ENCODE peak calls at places on chromosomes 5 and 9, in nine cellular contexts. One of them, this sample, is unnamed. For H3K9me3, the result is how much of the 10 kb centered on the place peaks cover.

GRCh38 chr5:99033014-99033931 is 104.5 kb upstream of the CHD1 start:
- DNase-seq in CD8-positive, alpha-beta memory T cell: no peak
- DNase-seq in heart left ventricle: no peak
- DNase-seq in breast epithelium: no peak
- DNase-seq in left ventricle myocardium inferior: no peak
- DNase-seq in effector memory CD4-positive, alpha-beta T cell: no peak
- DNase-seq in aorta: no peak
- DNase-seq in Peyer's patch: no peak
- DNase-seq in osteoblast: no peak
- DNase-seq in this sample: no peak

GRCh38 chr5:136194611-136195010 is 1.6 kb upstream of the SMIM32 start:
- DNase-seq in osteoblast: no peak
- DNase-seq in effector memory CD4-positive, alpha-beta T cell: no peak
- DNase-seq in Peyer's patch: no peak
- DNase-seq in aorta: no peak
- DNase-seq in breast epithelium: no peak
- DNase-seq in CD8-positive, alpha-beta memory T cell: no peak
- DNase-seq in heart left ventricle: no peak
- DNase-seq in left ventricle myocardium inferior: no peak
- DNase-seq in this sample: no peak

GRCh38 chr5:98605010-98605425 is 168.4 kb upstream of the RGMB start:
- DNase-seq in osteoblast: no peak
- DNase-seq in breast epithelium: no peak
- DNase-seq in aorta: no peak
- DNase-seq in Peyer's patch: no peak
- DNase-seq in CD8-positive, alpha-beta memory T cell: no peak
- DNase-seq in heart left ventricle: no peak
- DNase-seq in left ventricle myocardium inferior: no peak
- DNase-seq in effector memory CD4-positive, alpha-beta T cell: no peak
- DNase-seq in this sample: no peak

GRCh38 chr9:125361837-125362531 is 100.4 kb downstream of the GAPVD1 start:
- DNase-seq in Peyer's patch: no peak
- DNase-seq in osteoblast: peak
- DNase-seq in aorta: no peak
- DNase-seq in breast epithelium: no peak
- DNase-seq in CD8-positive, alpha-beta memory T cell: no peak
- DNase-seq in heart left ventricle: no peak
- DNase-seq in left ventricle myocardium inferior: no peak
- DNase-seq in effector memory CD4-positive, alpha-beta T cell: no peak
- DNase-seq in this sample: no peak

GRCh38 chr9:101235105-101235866 is 149.5 kb downstream of the BAAT start:
- DNase-seq in CD8-positive, alpha-beta memory T cell: no peak
- DNase-seq in aorta: no peak
- DNase-seq in Peyer's patch: no peak
- DNase-seq in breast epithelium: no peak
- DNase-seq in heart left ventricle: no peak
- DNase-seq in left ventricle myocardium inferior: no peak
- DNase-seq in effector memory CD4-positive, alpha-beta T cell: no peak
- DNase-seq in osteoblast: no peak
- DNase-seq in this sample: no peak

GRCh38 chr5:78544531-78545200 is 103.9 kb downstream of the LHFPL2 start:
- DNase-seq in heart left ventricle: no peak
- DNase-seq in osteoblast: no peak
- DNase-seq in CD8-positive, alpha-beta memory T cell: no peak
- DNase-seq in left ventricle myocardium inferior: no peak
- DNase-seq in breast epithelium: no peak
- DNase-seq in aorta: no peak
- DNase-seq in Peyer's patch: peak
- DNase-seq in effector memory CD4-positive, alpha-beta T cell: no peak
- DNase-seq in this sample: no peak

GRCh38 chr5:54514841-54515432 is 2.6 kb upstream of the SNX18 start:
- DNase-seq in breast epithelium: no peak
- DNase-seq in effector memory CD4-positive, alpha-beta T cell: no peak
- DNase-seq in CD8-positive, alpha-beta memory T cell: no peak
- DNase-seq in left ventricle myocardium inferior: no peak
- DNase-seq in osteoblast: peak
- DNase-seq in Peyer's patch: no peak
- DNase-seq in aorta: no peak
- DNase-seq in heart left ventricle: no peak
- DNase-seq in this sample: no peak

GRCh38 chr5:53825926-53826325 is 265.5 kb downstream of the NDUFS4 start:
- DNase-seq in Peyer's patch: no peak
- DNase-seq in effector memory CD4-positive, alpha-beta T cell: no peak
- DNase-seq in osteoblast: no peak
- DNase-seq in breast epithelium: no peak
- DNase-seq in left ventricle myocardium inferior: no peak
- DNase-seq in CD8-positive, alpha-beta memory T cell: no peak
- DNase-seq in aorta: no peak
- DNase-seq in heart left ventricle: no peak
- DNase-seq in this sample: no peak

GRCh38 chr5:51651889-51652288 is 268.6 kb downstream of the ISL1 start:
- DNase-seq in Peyer's patch: no peak
- DNase-seq in aorta: no peak
- DNase-seq in osteoblast: no peak
- DNase-seq in CD8-positive, alpha-beta memory T cell: no peak
- DNase-seq in breast epithelium: no peak
- DNase-seq in left ventricle myocardium inferior: no peak
- DNase-seq in heart left ventricle: no peak
- DNase-seq in effector memory CD4-positive, alpha-beta T cell: no peak
- DNase-seq in this sample: no peak

GRCh38 chr9:124947727-124948391 is 7.0 kb upstream of the GOLGA1 start:
- DNase-seq in CD8-positive, alpha-beta memory T cell: no peak
- DNase-seq in breast epithelium: no peak
- DNase-seq in left ventricle myocardium inferior: no peak
- DNase-seq in effector memory CD4-positive, alpha-beta T cell: no peak
- DNase-seq in heart left ventricle: no peak
- DNase-seq in osteoblast: no peak
- DNase-seq in Peyer's patch: no peak
- DNase-seq in aorta: no peak
- DNase-seq in this sample: peak

GRCh38 chr5:65791721-65792698 is 70.0 kb downstream of the NLN start:
- DNase-seq in left ventricle myocardium inferior: no peak
- DNase-seq in breast epithelium: no peak
- DNase-seq in aorta: no peak
- DNase-seq in Peyer's patch: no peak
- DNase-seq in heart left ventricle: no peak
- DNase-seq in osteoblast: peak
- DNase-seq in effector memory CD4-positive, alpha-beta T cell: no peak
- DNase-seq in CD8-positive, alpha-beta memory T cell: no peak
- DNase-seq in this sample: no peak

GRCh38 chr9:126165755-126166154 is 160.9 kb upstream of the MVB12B start:
- DNase-seq in breast epithelium: no peak
- DNase-seq in CD8-positive, alpha-beta memory T cell: no peak
- DNase-seq in Peyer's patch: no peak
- DNase-seq in heart left ventricle: no peak
- DNase-seq in effector memory CD4-positive, alpha-beta T cell: no peak
- DNase-seq in left ventricle myocardium inferior: no peak
- DNase-seq in osteoblast: no peak
- DNase-seq in aorta: no peak
- DNase-seq in this sample: no peak

DNA sequence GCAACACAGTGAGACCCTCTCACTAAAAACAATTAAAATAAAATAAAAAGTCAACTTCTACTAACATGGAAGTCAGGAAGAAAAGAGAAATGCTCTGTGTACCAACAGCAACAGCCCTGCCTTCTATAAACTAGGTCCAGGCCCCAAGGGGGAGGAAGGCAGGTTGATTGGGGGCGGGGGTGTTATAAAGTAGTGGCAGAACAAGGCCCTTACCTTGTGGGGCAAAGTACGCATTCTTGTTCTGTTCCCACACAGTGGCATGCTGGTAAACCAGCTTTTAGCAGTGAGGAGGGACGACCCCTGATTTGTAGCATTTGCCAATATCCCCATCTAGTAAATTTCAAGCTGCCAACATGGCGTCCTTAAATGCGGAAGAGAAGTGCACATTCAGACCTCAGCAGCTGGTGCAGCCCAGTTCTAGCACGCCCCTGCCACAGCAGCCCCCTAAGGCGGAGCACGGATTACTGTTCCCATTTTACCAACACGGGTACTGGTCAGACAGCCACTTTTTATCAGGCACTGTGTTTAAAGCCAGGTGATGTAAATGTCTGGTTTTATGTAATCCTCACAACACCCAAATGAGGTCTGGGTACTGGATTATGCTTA is 69.5 kb downstream of the GTF3C4 start:
- DNase-seq in Peyer's patch: no peak
- DNase-seq in left ventricle myocardium inferior: no peak
- DNase-seq in heart left ventricle: no peak
- DNase-seq in osteoblast: no peak
- DNase-seq in effector memory CD4-positive, alpha-beta T cell: no peak
- DNase-seq in aorta: peak
- DNase-seq in breast epithelium: no peak
- DNase-seq in CD8-positive, alpha-beta memory T cell: no peak
- DNase-seq in this sample: no peak
- H3K27ac ChIP-seq in Peyer's patch: no peak
- H3K27ac ChIP-seq in left ventricle myocardium inferior: no peak
- H3K27ac ChIP-seq in heart left ventricle: no peak
- H3K27ac ChIP-seq in osteoblast: no peak
- H3K27ac ChIP-seq in effector memory CD4-positive, alpha-beta T cell: no peak
- H3K27ac ChIP-seq in aorta: no peak
- H3K27ac ChIP-seq in breast epithelium: no peak
- H3K27ac ChIP-seq in CD8-positive, alpha-beta memory T cell: no peak
- H3K27ac ChIP-seq in this sample: no peak

DNA sequence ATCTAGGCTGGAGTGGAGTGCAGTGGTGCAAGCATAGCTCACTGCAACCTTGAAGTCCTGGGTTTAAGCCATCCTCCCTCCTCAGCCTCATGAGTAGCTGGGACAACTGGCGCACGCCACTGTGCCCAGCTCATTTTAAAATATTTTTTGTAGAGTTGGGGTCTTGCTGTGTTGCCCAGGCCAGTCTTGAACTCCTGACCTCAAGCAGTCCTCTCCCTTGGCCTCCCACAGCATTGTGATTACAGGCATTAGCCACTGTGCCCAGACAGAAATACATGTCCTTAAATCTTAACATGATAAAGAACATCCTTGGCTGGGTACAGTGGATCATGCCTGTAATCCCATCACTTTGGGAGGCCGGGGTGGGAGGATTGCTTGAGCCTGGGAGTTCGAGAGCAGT is 6.7 kb downstream of the ZNF483 start:
- DNase-seq in CD8-positive, alpha-beta memory T cell: no peak
- DNase-seq in effector memory CD4-positive, alpha-beta T cell: no peak
- DNase-seq in osteoblast: no peak
- DNase-seq in aorta: no peak
- DNase-seq in breast epithelium: no peak
- DNase-seq in Peyer's patch: no peak
- DNase-seq in heart left ventricle: no peak
- DNase-seq in left ventricle myocardium inferior: no peak
- DNase-seq in this sample: no peak
- H3K9me3 ChIP-seq in CD8-positive, alpha-beta memory T cell: under half
- H3K9me3 ChIP-seq in effector memory CD4-positive, alpha-beta T cell: under half
- H3K9me3 ChIP-seq in osteoblast: under half
- H3K9me3 ChIP-seq in aorta: under half
- H3K9me3 ChIP-seq in breast epithelium: under half
- H3K9me3 ChIP-seq in Peyer's patch: under half
- H3K9me3 ChIP-seq in heart left ventricle: under half
- H3K9me3 ChIP-seq in left ventricle myocardium inferior: under half
- H3K9me3 ChIP-seq in this sample: under half

GRCh38 chr5:42404366-42404765 is 18.9 kb upstream of the GHR start:
- DNase-seq in aorta: no peak
- DNase-seq in Peyer's patch: no peak
- DNase-seq in left ventricle myocardium inferior: no peak
- DNase-seq in heart left ventricle: no peak
- DNase-seq in CD8-positive, alpha-beta memory T cell: no peak
- DNase-seq in osteoblast: no peak
- DNase-seq in effector memory CD4-positive, alpha-beta T cell: no peak
- DNase-seq in breast epithelium: no peak
- DNase-seq in this sample: no peak

GRCh38 chr5:42403236-42403635 is 20.0 kb upstream of the GHR start:
- DNase-seq in osteoblast: no peak
- DNase-seq in heart left ventricle: no peak
- DNase-seq in effector memory CD4-positive, alpha-beta T cell: no peak
- DNase-seq in Peyer's patch: no peak
- DNase-seq in aorta: no peak
- DNase-seq in CD8-positive, alpha-beta memory T cell: no peak
- DNase-seq in breast epithelium: no peak
- DNase-seq in left ventricle myocardium inferior: no peak
- DNase-seq in this sample: no peak

GRCh38 chr5:42399702-42400101 is 23.5 kb upstream of the GHR start:
- DNase-seq in heart left ventricle: no peak
- DNase-seq in Peyer's patch: no peak
- DNase-seq in CD8-positive, alpha-beta memory T cell: no peak
- DNase-seq in left ventricle myocardium inferior: no peak
- DNase-seq in aorta: no peak
- DNase-seq in osteoblast: no peak
- DNase-seq in breast epithelium: no peak
- DNase-seq in effector memory CD4-positive, alpha-beta T cell: no peak
- DNase-seq in this sample: no peak

GRCh38 chr5:42397267-42397666 is 26.0 kb upstream of the GHR start:
- DNase-seq in left ventricle myocardium inferior: peak
- DNase-seq in effector memory CD4-positive, alpha-beta T cell: no peak
- DNase-seq in Peyer's patch: no peak
- DNase-seq in breast epithelium: no peak
- DNase-seq in CD8-positive, alpha-beta memory T cell: no peak
- DNase-seq in heart left ventricle: peak
- DNase-seq in osteoblast: no peak
- DNase-seq in aorta: no peak
- DNase-seq in this sample: no peak

DNA sequence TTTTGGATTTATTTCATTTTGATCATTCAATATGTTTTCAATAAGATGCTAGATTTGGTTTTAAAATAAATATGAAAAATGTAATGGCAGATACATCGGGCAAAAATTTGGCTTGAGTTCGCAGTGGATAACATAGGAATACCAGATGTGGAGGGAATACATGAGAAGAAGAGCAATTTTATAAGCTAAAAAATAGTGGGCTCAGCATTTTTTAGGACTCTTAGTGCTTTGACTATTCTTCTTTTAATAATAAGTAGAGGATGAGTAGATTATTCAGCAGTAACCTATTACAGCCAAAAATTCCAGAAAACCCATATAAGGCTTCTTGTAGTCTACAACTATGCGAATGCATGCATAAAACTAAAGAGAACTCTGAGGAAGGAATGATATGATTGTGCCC is 22.8 kb upstream of the GHR start:
- DNase-seq in breast epithelium: no peak
- DNase-seq in Peyer's patch: no peak
- DNase-seq in left ventricle myocardium inferior: no peak
- DNase-seq in heart left ventricle: no peak
- DNase-seq in osteoblast: no peak
- DNase-seq in aorta: no peak
- DNase-seq in CD8-positive, alpha-beta memory T cell: no peak
- DNase-seq in effector memory CD4-positive, alpha-beta T cell: no peak
- DNase-seq in this sample: no peak
- H3K27ac ChIP-seq in breast epithelium: no peak
- H3K27ac ChIP-seq in Peyer's patch: no peak
- H3K27ac ChIP-seq in left ventricle myocardium inferior: no peak
- H3K27ac ChIP-seq in heart left ventricle: no peak
- H3K27ac ChIP-seq in osteoblast: no peak
- H3K27ac ChIP-seq in aorta: no peak
- H3K27ac ChIP-seq in CD8-positive, alpha-beta memory T cell: no peak
- H3K27ac ChIP-seq in effector memory CD4-positive, alpha-beta T cell: no peak
- H3K27ac ChIP-seq in this sample: no peak

DNA sequence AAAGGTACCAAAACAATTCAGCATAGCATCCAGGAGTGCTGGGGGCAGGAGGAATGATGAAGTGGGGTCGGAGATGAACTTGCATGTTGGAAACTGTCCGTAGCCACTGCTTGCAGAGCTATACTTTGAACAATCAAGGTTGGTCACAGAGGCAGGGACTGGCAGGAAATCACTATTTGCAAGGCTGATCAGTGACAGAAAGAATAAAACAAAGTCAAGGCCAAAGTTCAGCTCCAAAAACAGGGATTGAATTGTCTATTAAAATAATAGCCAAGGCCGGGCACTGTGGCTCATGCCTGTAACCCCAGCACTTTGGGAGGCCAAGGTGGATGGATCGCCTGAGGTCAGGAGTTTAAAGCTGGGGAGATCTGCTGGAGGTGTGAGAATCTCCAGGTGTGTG is 18.7 kb upstream of the SPRY4 start:
- DNase-seq in heart left ventricle: no peak
- DNase-seq in aorta: no peak
- DNase-seq in breast epithelium: no peak
- DNase-seq in left ventricle myocardium inferior: no peak
- DNase-seq in osteoblast: no peak
- DNase-seq in CD8-positive, alpha-beta memory T cell: no peak
- DNase-seq in effector memory CD4-positive, alpha-beta T cell: no peak
- DNase-seq in Peyer's patch: no peak
- DNase-seq in this sample: no peak
- H3K9me3 ChIP-seq in heart left ventricle: under half
- H3K9me3 ChIP-seq in aorta: under half
- H3K9me3 ChIP-seq in breast epithelium: under half
- H3K9me3 ChIP-seq in left ventricle myocardium inferior: under half
- H3K9me3 ChIP-seq in osteoblast: under half
- H3K9me3 ChIP-seq in CD8-positive, alpha-beta memory T cell: under half
- H3K9me3 ChIP-seq in effector memory CD4-positive, alpha-beta T cell: under half
- H3K9me3 ChIP-seq in Peyer's patch: under half
- H3K9me3 ChIP-seq in this sample: under half

This sample was measured in right lobe of liver.